ENCODE peak calls at places on chromosomes 3 and 15, in six cellular contexts. V is AG09309; X is left ventricle myocardium inferior; Z is choroid plexus epithelial cell; I is stimulated activated CD4-positive, alpha-beta T cell treated with anti-CD3 and anti-CD28 coated beads, Interleukin-1b, Interleukin-23, amount 100 ng/mL, for 48 hours; G is EH. H is an unnamed sample.

GRCh38 chr3:59817511-59817910 is 767.7 kb upstream of the CFAP20DC start:
- DNase-seq in V (no peak), X (no peak), Z (peak), I (no peak), G (no peak), H (peak)

GRCh38 chr3:58111513-58112184 is 99.1 kb downstream of the DNASE1L3 start:
- DNase-seq in V (no peak), X (no peak), Z (no peak), I (no peak), G (no peak), H (no peak)

GRCh38 chr3:149215474-149215873 is 6.2 kb downstream of the CP start:
- DNase-seq in V (no peak), X (no peak), Z (peak), I (no peak), G (peak), H (no peak)

GRCh38 chr15:48992545-48992944 is 28.8 kb upstream of the SHC4 start:
- DNase-seq in V (no peak), X (no peak), Z (no peak), I (no peak), G (no peak), H (no peak)

GRCh38 chr3:184354121-184354728 is 7.2 kb downstream of the CLCN2 start:
- DNase-seq in V (no peak), X (no peak), Z (no peak), I (peak), G (peak), H (no peak)

GRCh38 chr3:143119974-143120715 is 574 bp downstream of the CHST2 start:
- DNase-seq in V (no peak), X (peak), Z (peak), I (peak), G (peak), H (peak)

GRCh38 chr15:35751421-35752133 is 205.6 kb upstream of the DPH6 start:
- DNase-seq in V (peak), X (peak), Z (peak), I (peak), G (peak), H (peak)

GRCh38 chr3:186138272-186138981 is 29.5 kb upstream of the ETV5 start:
- DNase-seq in V (no peak), X (no peak), Z (peak), I (no peak), G (no peak), H (peak)

GRCh38 chr3:41209646-41210045 is 10.3 kb downstream of the CTNNB1 start:
- DNase-seq in V (no peak), X (no peak), Z (no peak), I (no peak), G (no peak), H (no peak)

GRCh38 chr3:197516517-197516889 is 39.3 kb downstream of the BDH1 start:
- DNase-seq in V (peak), X (no peak), Z (peak), I (peak), G (peak), H (peak)

GRCh38 chr15:75823860-75824613 is 19.2 kb upstream of the UBE2Q2 start:
- DNase-seq in V (no peak), X (no peak), Z (no peak), I (no peak), G (no peak), H (no peak)

GRCh38 chr3:124257332-124257864 is 265.5 kb upstream of the ROPN1 start:
- DNase-seq in V (no peak), X (no peak), Z (no peak), I (no peak), G (no peak), H (no peak)

GRCh38 chr15:53472883-53473282 is 286.6 kb downstream of the WDR72 start:
- DNase-seq in V (no peak), X (no peak), Z (no peak), I (no peak), G (no peak), H (no peak)

GRCh38 chr15:67792250-67792942 is 32.9 kb upstream of the SKOR1 start:
- DNase-seq in V (no peak), X (no peak), Z (no peak), I (no peak), G (peak), H (no peak)

GRCh38 chr3:16860234-16860633 is 24.5 kb upstream of the PLCL2 start:
- DNase-seq in V (no peak), X (no peak), Z (no peak), I (no peak), G (no peak), H (no peak)

GRCh38 chr3:3907023-3907422 is 107.8 kb downstream of the LRRN1 start:
- DNase-seq in V (no peak), X (no peak), Z (no peak), I (no peak), G (no peak), H (no peak)

GRCh38 chr3:133891662-133892389 is 3.9 kb downstream of the RAB6B start:
- DNase-seq in V (no peak), X (no peak), Z (no peak), I (no peak), G (no peak), H (no peak)

GRCh38 chr15:26864664-26865191 is 2.1 kb upstream of the GABRA5 start:
- DNase-seq in V (peak), X (no peak), Z (peak), I (no peak), G (peak), H (peak)

GRCh38 chr15:89406756-89407650 is 72.4 kb upstream of the POLG start:
- DNase-seq in V (no peak), X (no peak), Z (no peak), I (no peak), G (no peak), H (no peak)

GRCh38 chr3:48405971-48406370 is 23.9 kb downstream of the PLXNB1 start:
- DNase-seq in V (no peak), X (no peak), Z (no peak), I (no peak), G (no peak), H (no peak)

GRCh38 chr3:30401971-30402370 is 204.4 kb upstream of the TGFBR2 start:
- DNase-seq in V (peak), X (no peak), Z (peak), I (no peak), G (peak), H (peak)

GRCh38 chr3:148737104-148737525 is 39.4 kb downstream of the AGTR1 start:
- DNase-seq in V (peak), X (no peak), Z (peak), I (no peak), G (peak), H (no peak)

GRCh38 chr3:66413151-66413751 is 87.6 kb downstream of the LRIG1 start:
- DNase-seq in V (peak), X (no peak), Z (peak), I (peak), G (peak), H (peak)

GRCh38 chr15:67850995-67851535 is 11.2 kb upstream of the RNU6-1 start:
- DNase-seq in V (no peak), X (no peak), Z (peak), I (no peak), G (peak), H (peak)

GRCh38 chr15:31387483-31388118 is 61.0 kb downstream of the KLF13 start:
- DNase-seq in V (peak), X (peak), Z (peak), I (no peak), G (peak), H (no peak)

GRCh38 chr3:194006-194405 is 2.6 kb upstream of the CHL1 start:
- DNase-seq in V (no peak), X (no peak), Z (no peak), I (no peak), G (no peak), H (no peak)

GRCh38 chr15:80142646-80143045 is 10.2 kb upstream of the FAH start:
- DNase-seq in V (no peak), X (no peak), Z (no peak), I (no peak), G (no peak), H (no peak)

GRCh38 chr3:169659096-169659521 is 4.4 kb downstream of the MECOM start:
- DNase-seq in V (no peak), X (peak), Z (no peak), I (no peak), G (no peak), H (peak)

GRCh38 chr15:65576669-65577068 is 34.3 kb downstream of the INTS14 start:
- DNase-seq in V (peak), X (no peak), Z (peak), I (no peak), G (peak), H (peak)

GRCh38 chr3:100097919-100098896 is 16.1 kb downstream of the FILIP1L start:
- DNase-seq in V (no peak), X (no peak), Z (peak), I (no peak), G (peak), H (no peak)

GRCh38 chr3:128923607-128924385 is 44.4 kb downstream of the ACAD9 start:
- DNase-seq in V (no peak), X (no peak), Z (no peak), I (no peak), G (no peak), H (no peak)

GRCh38 chr15:62482715-62483429 is 317.8 kb upstream of the C2CD4B start:
- DNase-seq in V (peak), X (no peak), Z (peak), I (peak), G (peak), H (no peak)

GRCh38 chr3:197202694-197203093 is 95.7 kb downstream of the DLG1 start:
- DNase-seq in V (no peak), X (no peak), Z (no peak), I (no peak), G (no peak), H (no peak)

GRCh38 chr15:62241135-62241770 is 76.2 kb upstream of the C2CD4B start:
- DNase-seq in V (no peak), X (no peak), Z (no peak), I (no peak), G (peak), H (no peak)

GRCh38 chr3:130077636-130078035 is 4.0 kb upstream of the ALG1L2 start:
- DNase-seq in V (no peak), X (no peak), Z (no peak), I (no peak), G (no peak), H (no peak)

GRCh38 chr15:50059883-50060282 is 59.1 kb downstream of the ATP8B4 start:
- DNase-seq in V (no peak), X (peak), Z (no peak), I (no peak), G (no peak), H (no peak)

GRCh38 chr15:92152983-92153382 is 240.7 kb upstream of the ST8SIA2 start:
- DNase-seq in V (no peak), X (no peak), Z (no peak), I (no peak), G (no peak), H (no peak)

GRCh38 chr3:125281411-125281810 is 68.9 kb upstream of the SLC12A8 start:
- DNase-seq in V (no peak), X (no peak), Z (no peak), I (no peak), G (no peak), H (no peak)

GRCh38 chr15:77671274-77672056 is 38.8 kb upstream of the LINGO1 start:
- DNase-seq in V (no peak), X (no peak), Z (no peak), I (no peak), G (no peak), H (no peak)

GRCh38 chr3:175951047-175951694 is 1092.0 kb downstream of the NAALADL2 start:
- DNase-seq in V (peak), X (no peak), Z (no peak), I (no peak), G (peak), H (peak)